ENCODE peak calls at places on chromosomes 16 and 17, in four cellular contexts. W, A, G and S are unnamed samples.

GRCh38 chr17:50372222-50372621 is 762 bp downstream of the MRPL27 start:
- DNase-seq in W (no peak), A (no peak), G (no peak), S (no peak)

GRCh38 chr16:27566417-27566816 is 16.5 kb downstream of the KATNIP start:
- DNase-seq in W (no peak), A (no peak), G (no peak), S (no peak)

GRCh38 chr17:55793272-55793671 is 42.4 kb downstream of the PCTP start:
- DNase-seq in W (no peak), A (no peak), G (no peak), S (no peak)

GRCh38 chr16:89312194-89312593 is 94.7 kb downstream of the ZNF778 start:
- DNase-seq in W (no peak), A (no peak), G (no peak), S (no peak)

GRCh38 chr17:27236710-27237315 is 57.1 kb upstream of the WSB1 start:
- DNase-seq in W (no peak), A (no peak), G (peak; percentile 43), S (peak; percentile 67)

GRCh38 chr16:67015317-67015731 is 13.6 kb upstream of the CBFB start:
- DNase-seq in W (peak; percentile 30), A (no peak), G (no peak), S (no peak)

GRCh38 chr16:51374346-51374745 is 223.3 kb upstream of the SALL1 start:
- DNase-seq in W (no peak), A (no peak), G (no peak), S (no peak)

GRCh38 chr17:77501101-77501566 is 360.4 kb downstream of the SEC14L1 start:
- DNase-seq in W (no peak), A (no peak), G (no peak), S (peak; percentile 39)

GRCh38 chr17:510223-510917 is 157.8 kb upstream of the RPH3AL start:
- DNase-seq in W (no peak), A (no peak), G (no peak), S (no peak)

GRCh38 chr17:38740806-38741205 is 7.3 kb downstream of the PCGF2 start:
- DNase-seq in W (no peak), A (no peak), G (no peak), S (no peak)

GRCh38 chr16:78443780-78444422 is 344.4 kb downstream of the WWOX start:
- DNase-seq in W (no peak), A (no peak), G (no peak), S (no peak)

GRCh38 chr17:45131616-45132301 is 556 bp downstream of the PLCD3 start:
- DNase-seq in W (peak; percentile 68), A (no peak), G (peak; percentile 26), S (no peak)

GRCh38 chr16:81863630-81864352 is 84.7 kb downstream of the PLCG2 start:
- DNase-seq in W (no peak), A (no peak), G (no peak), S (no peak)